ENCODE peak calls at places on chromosomes 16 and 17, in six cellular contexts. R, I, D, Z, O and U are unnamed samples.

GRCh38 chr17:47730681-47731080 is 2.4 kb upstream of the TBX21 start:
- DNase-seq in R (no peak), I (no peak), O (no peak), D (no peak), Z (no peak), U (no peak)

GRCh38 chr16:76910931-76911330 is 280.1 kb upstream of the MON1B start:
- DNase-seq in Z (no peak), D (no peak), R (no peak), O (peak; percentile 91), I (no peak), U (peak; percentile 50)

GRCh38 chr16:73047221-73047535 is 750 bp downstream of the ZFHX3 start:
- DNase-seq in R (no peak), O (peak; percentile 86), Z (no peak), D (no peak), I (no peak), U (no peak)

GRCh38 chr17:79391808-79392233 is 219.0 kb downstream of the RBFOX3 start:
- DNase-seq in R (no peak), D (peak; percentile 84), O (peak; percentile 74), Z (peak; percentile 47), I (peak; percentile 66), U (no peak)

GRCh38 chr16:28042856-28043255 is 20.7 kb downstream of the GSG1L start:
- DNase-seq in Z (no peak), D (no peak), O (peak; percentile 6), I (no peak), R (no peak), U (no peak)

GRCh38 chr17:75774988-75775668 is 9.5 kb upstream of the UNK start:
- DNase-seq in I (no peak), D (no peak), R (no peak), O (no peak), Z (no peak), U (no peak)

GRCh38 chr16:67773099-67773498 is 33.3 kb downstream of the RANBP10 start:
- DNase-seq in Z (no peak), I (no peak), O (peak; percentile 57), R (no peak), D (no peak), U (no peak)

GRCh38 chr16:10206865-10207264 is 24.6 kb upstream of the GRIN2A start:
- DNase-seq in I (no peak), O (no peak), Z (no peak), D (no peak), R (no peak), U (no peak)

GRCh38 chr17:45098869-45099616 is 33.3 kb downstream of the PLCD3 start:
- DNase-seq in I (peak; percentile 51), D (peak; percentile 82), Z (peak; percentile 82), R (no peak), O (peak; percentile 68), U (peak; percentile 42)

GRCh38 chr17:44307387-44308186 is 814 bp upstream of the RUNDC3A start:
- DNase-seq in O (peak; percentile 13), D (no peak), Z (peak; percentile 59), I (no peak), R (peak; percentile 62), U (no peak)

GRCh38 chr17:12254460-12254859 is 233.8 kb downstream of the MAP2K4 start:
- DNase-seq in O (no peak), I (no peak), Z (no peak), R (no peak), D (no peak), U (no peak)

GRCh38 chr17:74160656-74161500 is 42.6 kb upstream of the RPL38 start:
- DNase-seq in O (no peak), D (no peak), Z (no peak), I (no peak), R (no peak), U (no peak)

GRCh38 chr17:79919164-79919585 is 79.9 kb upstream of the CBX4 start:
- DNase-seq in Z (no peak), I (no peak), R (peak; percentile 66), O (no peak), D (no peak), U (no peak)

GRCh38 chr16:54326266-54326662 is 39.7 kb upstream of the IRX3 start:
- DNase-seq in Z (no peak), R (no peak), O (peak; percentile 36), I (no peak), D (no peak), U (no peak)

GRCh38 chr17:41559548-41559947 is 12.3 kb downstream of the KRT9 start:
- DNase-seq in D (no peak), O (peak; percentile 12), I (no peak), R (no peak), Z (no peak), U (peak; percentile 25)

GRCh38 chr16:56269824-56270684 is 78.8 kb downstream of the GNAO1 start:
- DNase-seq in I (no peak), Z (no peak), R (no peak), D (no peak), O (peak; percentile 77), U (peak; percentile 29)

GRCh38 chr17:10661377-10661906 is 4.3 kb upstream of the MYH3 start:
- DNase-seq in O (no peak), D (no peak), R (no peak), I (no peak), Z (no peak), U (no peak)

GRCh38 chr16:50271148-50272041 is 5.0 kb downstream of the ADCY7 start:
- DNase-seq in D (no peak), R (no peak), I (no peak), O (no peak), Z (no peak), U (no peak)